ENCODE peak calls at places on chromosome 7, in five cellular contexts. P is A549, Z is GM12878, M is K562, Y is IMR-90. T is an unnamed sample.

GRCh38 chr7:4957847-4958476 is 1.0 kb downstream of the MMD2 start:
- DNase-seq in Z (no peak), M (no peak), Y (no peak), P (no peak), T (no peak)

GRCh38 chr7:38977658-38978057 is at the start of gene POU6F2:
- DNase-seq in P (no peak), M (no peak), Y (no peak), Z (no peak), T (no peak)

GRCh38 chr7:794671-795329 is 37.5 kb upstream of the SUN1 start:
- DNase-seq in P (no peak), Z (no peak), Y (no peak), M (no peak), T (no peak)

GRCh38 chr7:105565190-105565589 is 16.1 kb downstream of the EFCAB10 start:
- DNase-seq in Z (no peak), Y (no peak), P (no peak), M (no peak), T (no peak)

GRCh38 chr7:27605283-27605682 is 57.4 kb downstream of the HIBADH start:
- DNase-seq in M (no peak), P (peak), Y (no peak), Z (no peak), T (no peak)

GRCh38 chr7:131238260-131238940 is 89.3 kb upstream of the MKLN1 start:
- DNase-seq in P (peak), Y (peak), M (no peak), Z (no peak), T (no peak)

GRCh38 chr7:26153823-26154783 is 2.1 kb downstream of the NFE2L3 start:
- DNase-seq in P (no peak), Z (no peak), Y (peak), M (peak), T (no peak)

GRCh38 chr7:105003275-105003674 is 10.7 kb upstream of the KMT2E start:
- DNase-seq in M (no peak), Z (no peak), P (peak), Y (peak), T (no peak)

GRCh38 chr7:80942261-80943041 is 23.6 kb upstream of the SEMA3C start:
- DNase-seq in P (peak), Z (no peak), M (no peak), Y (peak), T (peak)

GRCh38 chr7:95871078-95871848 is 98.9 kb downstream of the DYNC1I1 start:
- DNase-seq in P (peak), Y (peak), Z (no peak), M (peak), T (peak)

DNA sequence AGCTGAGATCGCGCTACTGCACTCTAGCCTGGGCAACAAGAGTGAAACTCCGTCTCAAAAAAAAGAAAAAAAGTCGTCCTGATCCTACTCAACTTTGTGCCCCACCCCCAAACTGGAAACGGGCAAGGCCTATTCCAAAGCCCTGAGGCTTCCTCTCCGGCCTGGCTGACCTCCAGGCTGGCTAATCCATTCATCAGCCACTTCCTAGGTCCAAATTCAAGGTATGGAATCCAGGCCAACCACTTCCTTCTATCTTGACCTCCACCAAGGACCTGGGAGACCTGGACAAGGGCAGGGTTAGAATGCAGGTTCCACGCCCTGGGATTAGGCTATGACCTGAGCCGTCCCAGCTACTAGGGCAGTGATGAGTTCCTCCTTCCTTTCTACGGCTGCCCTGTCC is 20.4 kb upstream of the EIF4H start:
- DNase-seq in M (no peak), Z (no peak), Y (no peak), P (no peak), T (no peak)
- TF ChIP-seq RCOR1 in M (no peak), Z (no peak), Y (no peak), P (no peak), T (no peak)

GRCh38 chr7:107754642-107755041 is 10.7 kb downstream of the CBLL1 start:
- DNase-seq in P (no peak), Z (no peak), M (no peak), Y (no peak), T (no peak)
- TF ChIP-seq CTCF in P (peak), Z (no peak), M (peak), Y (no peak), T (peak)

GRCh38 chr7:75854233-75854632 is 24.6 kb upstream of the RHBDD2 start:
- DNase-seq in P (no peak), Z (no peak), Y (peak), M (no peak), T (no peak)
- TF ChIP-seq RCOR1 in P (no peak), Z (no peak), Y (no peak), M (no peak), T (no peak)

GRCh38 chr7:51013861-51014511 is 231.3 kb upstream of the GRB10 start:
- DNase-seq in Z (no peak), Y (no peak), M (no peak), P (no peak), T (no peak)
- TF ChIP-seq CTCF in Z (no peak), Y (no peak), M (no peak), P (no peak), T (no peak)

GRCh38 chr7:125484755-125485154 is 555.1 kb upstream of the POT1 start:
- DNase-seq in M (no peak), Y (no peak), Z (no peak), P (no peak), T (no peak)
- TF ChIP-seq RCOR1 in M (no peak), Y (no peak), Z (no peak), P (no peak), T (no peak)

T was measured in SK-N-SH.